ENCODE peak calls at places on chromosomes 16 and 17, in seven cellular contexts. L, F, Y, W, X, E and M are unnamed samples.

GRCh38 chr16:79599837-79600635 is 501 bp downstream of the MAF start:
- DNase-seq in F (peak; percentile 77), Y (no peak), L (no peak), X (no peak), E (peak; percentile 80), W (no peak), M (no peak)

GRCh38 chr17:12672944-12673343 is 7.3 kb downstream of the MYOCD start:
- DNase-seq in E (no peak), Y (no peak), L (no peak), X (no peak), W (no peak), F (no peak), M (no peak)

GRCh38 chr17:8338806-8339205 is 834 bp upstream of the ODF4 start:
- DNase-seq in X (no peak), F (no peak), E (no peak), L (no peak), W (no peak), Y (no peak), M (no peak)

GRCh38 chr17:72340836-72341235 is 220.0 kb downstream of the SOX9 start:
- DNase-seq in L (no peak), E (no peak), X (no peak), F (no peak), W (no peak), Y (no peak), M (peak; percentile 84)

GRCh38 chr16:29757950-29758466 is 12.2 kb upstream of the C16orf54 start:
- DNase-seq in X (no peak), Y (no peak), W (no peak), F (no peak), L (no peak), E (no peak), M (peak; percentile 82)

GRCh38 chr16:81410643-81411235 is 33.9 kb upstream of the CMIP start:
- DNase-seq in W (no peak), E (no peak), F (no peak), L (no peak), Y (no peak), X (no peak), M (no peak)

GRCh38 chr17:13740692-13741091 is 139.0 kb upstream of the HS3ST3A1 start:
- DNase-seq in F (no peak), E (no peak), L (no peak), Y (no peak), W (no peak), X (no peak), M (no peak)

GRCh38 chr16:23185661-23186060 is 3.1 kb downstream of the SCNN1G start:
- DNase-seq in F (no peak), L (no peak), X (no peak), E (peak; percentile 53), Y (no peak), W (no peak), M (no peak)

GRCh38 chr17:28396635-28397239 is 9.3 kb downstream of the SLC46A1 start:
- DNase-seq in F (no peak), Y (no peak), X (no peak), E (no peak), L (no peak), W (no peak), M (no peak)

GRCh38 chr17:71760062-71760720 is 360.6 kb upstream of the SOX9 start:
- DNase-seq in W (no peak), L (no peak), F (no peak), X (no peak), Y (no peak), E (no peak), M (no peak)

GRCh38 chr17:77675411-77675810 is 283.1 kb upstream of the TNRC6C start:
- DNase-seq in E (no peak), L (no peak), W (no peak), F (no peak), X (no peak), Y (no peak), M (no peak)

GRCh38 chr17:45190503-45191282 is 29.0 kb downstream of the HEXIM2 start:
- DNase-seq in E (no peak), L (no peak), F (no peak), W (no peak), X (no peak), Y (no peak), M (no peak)

GRCh38 chr17:76683921-76684745 is 26.6 kb downstream of the MXRA7 start:
- DNase-seq in X (no peak), E (peak; percentile 46), F (no peak), Y (no peak), L (no peak), W (no peak), M (no peak)

GRCh38 chr17:80835816-80836657 is 155.6 kb upstream of the CHMP6 start:
- DNase-seq in W (no peak), Y (no peak), E (no peak), L (no peak), X (no peak), F (no peak), M (no peak)

GRCh38 chr17:31570231-31570630 is 178.8 kb downstream of the RAB11FIP4 start:
- DNase-seq in L (no peak), Y (no peak), X (no peak), W (no peak), F (no peak), E (no peak), M (no peak)

GRCh38 chr16:88478889-88479794 is 26.1 kb downstream of the ZFPM1 start:
- DNase-seq in X (no peak), E (peak; percentile 81), F (no peak), L (no peak), Y (no peak), W (no peak), M (no peak)

GRCh38 chr17:48756816-48757215 is 28.3 kb upstream of the HOXB13 start:
- DNase-seq in X (no peak), Y (no peak), L (no peak), F (no peak), W (no peak), E (no peak), M (no peak)

GRCh38 chr17:41935641-41936040 is 5.2 kb downstream of the ODAD4 start:
- DNase-seq in X (no peak), F (no peak), W (no peak), E (no peak), L (no peak), Y (no peak), M (no peak)

GRCh38 chr16:55476625-55477533 is 2.1 kb upstream of the MMP2 start:
- DNase-seq in F (no peak), L (no peak), E (no peak), X (no peak), W (no peak), Y (no peak), M (no peak)

GRCh38 chr16:7025616-7026190 is 306.9 kb upstream of the RBFOX1 start:
- DNase-seq in L (no peak), W (peak; percentile 76), Y (no peak), E (peak; percentile 79), X (peak; percentile 20), F (peak; percentile 94), M (peak; percentile 71)

GRCh38 chr17:78082988-78083387 is 45.6 kb downstream of the TMC6 start:
- DNase-seq in X (no peak), Y (no peak), F (no peak), L (no peak), W (peak; percentile 29), E (no peak), M (no peak)

GRCh38 chr16:53502331-53503269 is at the start of gene AKTIP:
- DNase-seq in Y (no peak), F (peak; percentile 57), L (no peak), X (no peak), E (peak; percentile 65), W (peak; percentile 22), M (no peak)
- H3K4me1 ChIP-seq in Y (peaks cover 12% of the 10 kb centered on the region), F (peaks cover 14% of the 10 kb centered on the region), L (peaks cover 24% of the 10 kb centered on the region), X (peaks cover 18% of the 10 kb centered on the region), E (peaks cover 7% of the 10 kb centered on the region), W (peaks cover 16% of the 10 kb centered on the region), M (peaks cover 26% of the 10 kb centered on the region)

GRCh38 chr17:602436-602835 is 112.2 kb downstream of the VPS53 start:
- DNase-seq in Y (no peak), L (no peak), E (no peak), F (no peak), W (peak; percentile 35), X (no peak), M (no peak)

GRCh38 chr17:603405-604193 is 111.0 kb downstream of the VPS53 start:
- DNase-seq in Y (no peak), E (no peak), F (no peak), W (peak; percentile 37), L (no peak), X (no peak), M (no peak)

GRCh38 chr17:596763-597644 is 117.6 kb downstream of the VPS53 start:
- DNase-seq in X (no peak), F (no peak), Y (no peak), W (peak; percentile 36), E (peak; percentile 57), L (peak; percentile 75), M (no peak)

GRCh38 chr17:601462-602303 is 113.0 kb downstream of the VPS53 start:
- DNase-seq in Y (no peak), E (peak; percentile 79), L (no peak), F (no peak), W (peak; percentile 95), X (no peak), M (no peak)

DNA sequence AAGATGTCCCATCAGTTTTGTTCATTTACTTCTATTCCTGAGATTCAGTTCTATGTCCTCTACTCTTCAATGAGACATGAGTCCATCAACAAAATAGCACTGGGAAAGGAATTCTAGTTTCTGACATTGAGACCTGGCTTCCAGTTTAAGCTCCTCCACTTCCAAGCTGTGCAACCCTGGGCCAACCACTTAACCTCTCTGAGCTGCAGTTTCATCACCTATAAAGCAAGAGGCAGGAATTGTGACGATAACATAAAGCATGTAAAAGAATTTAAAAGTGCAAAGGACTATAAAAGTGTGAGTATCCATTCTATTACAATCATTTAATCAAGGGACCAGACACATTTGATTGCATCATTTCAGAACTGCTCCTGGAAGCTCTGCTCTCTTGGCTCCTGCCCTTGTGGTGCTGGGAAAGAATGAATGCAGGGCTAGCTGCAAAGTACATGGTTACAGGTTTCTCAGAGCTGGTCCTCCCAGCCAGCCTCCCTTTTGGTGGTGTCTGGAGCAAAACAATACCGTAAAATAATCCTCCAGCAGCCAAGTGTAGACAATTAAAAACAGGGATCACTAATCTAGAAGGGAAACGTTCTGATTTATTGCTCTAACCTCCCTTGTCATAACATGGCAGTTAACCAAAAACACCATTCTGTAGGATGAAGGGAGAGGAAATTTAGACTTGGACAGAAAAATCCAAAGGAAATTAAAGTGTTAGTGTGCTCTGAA is 113.9 kb downstream of the VPS53 start:
- DNase-seq in Y (no peak), W (no peak), X (no peak), F (no peak), E (no peak), L (no peak), M (no peak)
- TF ChIP-seq SIN3A in Y (no peak), W (no peak), X (no peak), F (no peak), E (no peak), L (no peak), M (no peak)

GRCh38 chr17:64151016-64151368 is 21.0 kb upstream of the ERN1 start:
- DNase-seq in L (no peak), X (no peak), E (no peak), W (no peak), Y (no peak), F (no peak), M (no peak)
- H3K4me1 ChIP-seq in L (peaks cover 25% of the 10 kb centered on the region), X (peaks cover 10% of the 10 kb centered on the region), E (peaks cover 11% of the 10 kb centered on the region), W (peaks cover 6% of the 10 kb centered on the region), Y (peaks cover 3% of the 10 kb centered on the region), F (peaks cover 9% of the 10 kb centered on the region), M (peaks cover 91% of the 10 kb centered on the region)

DNA sequence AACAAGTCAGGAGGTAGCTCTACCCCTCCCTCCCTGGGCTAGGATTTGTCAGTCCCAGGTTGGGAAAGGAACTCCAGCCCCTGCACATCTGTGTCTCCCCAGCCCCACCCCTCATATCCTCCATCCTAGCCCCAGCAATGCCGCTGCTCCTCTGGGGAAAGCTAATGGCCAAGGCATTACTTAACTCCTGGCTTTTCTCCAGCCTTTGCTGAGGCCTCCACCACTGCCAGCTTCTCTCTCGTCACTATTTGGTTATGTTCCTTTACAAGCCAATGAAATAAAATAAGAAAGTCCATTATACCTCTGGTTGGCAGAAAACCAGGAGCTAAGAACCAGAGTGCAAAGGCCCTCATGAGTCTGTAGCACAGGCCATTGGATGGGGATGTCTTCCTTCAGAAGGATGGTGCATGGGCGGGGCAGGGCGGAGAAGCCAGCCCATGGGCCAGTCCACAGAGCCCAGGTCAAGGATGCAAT is 171.0 kb downstream of the CCDC182 start:
- DNase-seq in Y (no peak), X (no peak), F (no peak), W (no peak), E (no peak), L (no peak), M (no peak)
- TF ChIP-seq SIN3A in Y (no peak), X (no peak), F (no peak), W (no peak), E (no peak), L (no peak), M (no peak)